ENCODE peak calls at places on chromosomes 5 and 9, in nine cellular contexts. A is tibial nerve, C is H54, N is erythroblast, E is Peyer's patch, J is ovary, B is A549, K is adrenal gland, L is HepG2. T is an unnamed sample.

GRCh38 chr5:79746645-79747044 is 57.0 kb downstream of the CMYA5 start:
- DNase-seq in E (no peak), N (no peak), L (no peak), J (no peak), A (no peak), C (no peak), K (no peak), B (no peak), T (no peak)

GRCh38 chr5:135950611-135951010 is 4.2 kb downstream of the LECT2 start:
- DNase-seq in A (no peak), L (no peak), J (no peak), C (no peak), N (no peak), E (no peak), B (no peak), K (no peak), T (no peak)

GRCh38 chr5:90134381-90134780 is 275.2 kb downstream of the CETN3 start:
- DNase-seq in C (no peak), A (no peak), K (no peak), J (no peak), L (no peak), N (no peak), E (no peak), B (no peak), T (no peak)

GRCh38 chr9:133897675-133898074 is 94.4 kb downstream of the VAV2 start:
- DNase-seq in E (no peak), B (no peak), C (no peak), L (no peak), J (no peak), A (no peak), K (no peak), N (no peak), T (no peak)

GRCh38 chr9:87109851-87110250 is 162.5 kb upstream of the GAS1 start:
- DNase-seq in A (no peak), C (no peak), J (no peak), B (no peak), N (no peak), L (no peak), E (no peak), K (no peak), T (no peak)

GRCh38 chr9:32886021-32886420 is 102.7 kb downstream of the TMEM215 start:
- DNase-seq in C (no peak), A (no peak), B (no peak), L (no peak), J (no peak), E (no peak), K (no peak), N (no peak), T (no peak)

GRCh38 chr5:168531987-168532386 is 2.9 kb downstream of the FBLL1 start:
- DNase-seq in B (no peak), N (no peak), E (no peak), C (no peak), K (no peak), A (no peak), J (no peak), L (no peak), T (no peak)

GRCh38 chr9:70229026-70229425 is 29.8 kb upstream of the SMC5 start:
- DNase-seq in A (no peak), E (no peak), L (no peak), B (no peak), K (no peak), C (no peak), J (peak), N (no peak), T (no peak)

GRCh38 chr5:132465095-132465707 is 25.4 kb downstream of the IRF1 start:
- DNase-seq in C (no peak), L (no peak), K (peak), B (no peak), A (no peak), J (peak), N (no peak), E (peak), T (peak)

GRCh38 chr9:36835271-36835996 is 198.6 kb downstream of the PAX5 start:
- DNase-seq in J (no peak), E (peak), B (no peak), N (no peak), L (no peak), A (no peak), C (no peak), K (no peak), T (peak)

GRCh38 chr5:67178085-67178484 is 18.5 kb downstream of the CD180 start:
- DNase-seq in E (no peak), C (no peak), J (no peak), B (no peak), A (no peak), L (no peak), N (no peak), K (no peak), T (no peak)

GRCh38 chr5:177435847-177436536 is 9.5 kb downstream of the GRK6 start:
- DNase-seq in L (no peak), N (no peak), K (no peak), B (no peak), C (no peak), J (no peak), A (no peak), E (no peak), T (no peak)

GRCh38 chr9:134288731-134289130 is 37.5 kb upstream of the RXRA start:
- DNase-seq in K (no peak), N (no peak), J (no peak), B (no peak), E (no peak), A (no peak), L (no peak), C (no peak), T (no peak)

GRCh38 chr5:175252234-175252805 is 191.7 kb downstream of the DRD1 start:
- DNase-seq in L (no peak), J (no peak), B (no peak), A (no peak), C (no peak), E (no peak), K (no peak), N (no peak), T (no peak)

GRCh38 chr9:74824654-74825053 is 63.1 kb downstream of the TRPM6 start:
- DNase-seq in E (no peak), K (peak), N (no peak), C (no peak), B (no peak), L (no peak), A (no peak), J (no peak), T (no peak)

GRCh38 chr9:124411514-124412227 is 3.6 kb downstream of the PSMB7 start:
- DNase-seq in L (no peak), J (no peak), B (no peak), N (peak), K (no peak), A (no peak), C (peak), E (no peak), T (no peak)

GRCh38 chr5:75342836-75343235 is 5.8 kb downstream of the HMGCR start:
- DNase-seq in J (no peak), A (no peak), E (no peak), K (no peak), N (no peak), B (no peak), L (no peak), C (no peak), T (no peak)

GRCh38 chr5:65127181-65127901 is 354.4 kb downstream of the ADAMTS6 start:
- DNase-seq in K (no peak), A (no peak), L (no peak), B (no peak), C (peak), J (no peak), E (no peak), N (no peak), T (no peak)

GRCh38 chr9:108910402-108910801 is 23.5 kb downstream of the ELP1 start:
- DNase-seq in B (no peak), L (no peak), N (no peak), E (no peak), J (no peak), A (no peak), K (no peak), C (no peak), T (no peak)

GRCh38 chr5:31638748-31639418 is at the start of gene PDZD2:
- DNase-seq in E (peak), L (peak), B (peak), N (peak), K (peak), C (peak), J (peak), A (peak), T (peak)

GRCh38 chr5:147310059-147310704 is 75.4 kb downstream of the STK32A start:
- DNase-seq in B (peak), J (no peak), N (no peak), L (no peak), K (peak), C (peak), E (peak), A (no peak), T (peak)

GRCh38 chr5:20041326-20041977 is 53.5 kb upstream of the CDH18 start:
- DNase-seq in N (no peak), B (no peak), C (no peak), E (no peak), A (no peak), K (no peak), L (no peak), J (no peak), T (no peak)

GRCh38 chr9:26856413-26857032 is 36.1 kb downstream of the CAAP1 start:
- DNase-seq in B (peak), K (no peak), A (no peak), N (peak), L (peak), J (no peak), E (no peak), C (peak), T (no peak)

GRCh38 chr5:96721351-96721970 is 59.3 kb downstream of the CAST start:
- DNase-seq in J (no peak), K (no peak), N (no peak), B (no peak), A (no peak), C (no peak), L (no peak), E (no peak), T (peak)

GRCh38 chr5:107284822-107285510 is 385.8 kb downstream of the EFNA5 start:
- DNase-seq in E (no peak), N (no peak), C (no peak), K (no peak), B (no peak), L (no peak), A (no peak), J (no peak), T (no peak)

GRCh38 chr5:88824892-88825781 is 57.8 kb downstream of the MEF2C start:
- DNase-seq in E (no peak), N (no peak), A (no peak), L (no peak), J (no peak), C (no peak), K (no peak), B (no peak), T (no peak)

GRCh38 chr5:15691536-15691935 is 191.6 kb downstream of the FBXL7 start:
- DNase-seq in B (no peak), L (no peak), K (no peak), C (no peak), J (no peak), E (no peak), A (no peak), N (no peak), T (no peak)

GRCh38 chr5:16134204-16134603 is 45.4 kb downstream of the MARCHF11 start:
- DNase-seq in B (no peak), E (no peak), L (no peak), J (no peak), K (no peak), A (no peak), C (no peak), N (no peak), T (no peak)

GRCh38 chr9:135926402-135927194 is 19.3 kb upstream of the CAMSAP1 start:
- DNase-seq in J (no peak), K (peak), E (peak), A (no peak), N (peak), C (peak), L (no peak), B (peak), T (no peak)

GRCh38 chr5:32984851-32985250 is 273.7 kb downstream of the NPR3 start:
- DNase-seq in J (no peak), L (no peak), C (peak), E (no peak), A (no peak), B (no peak), N (no peak), K (no peak), T (no peak)

GRCh38 chr9:6552738-6553121 is 92.8 kb downstream of the GLDC start:
- DNase-seq in B (no peak), L (no peak), N (no peak), J (no peak), E (no peak), A (no peak), C (no peak), K (no peak), T (no peak)

GRCh38 chr9:35364817-35365585 is 124.9 kb upstream of the RUSC2 start:
- DNase-seq in N (no peak), B (no peak), L (no peak), E (no peak), A (no peak), C (no peak), K (no peak), J (no peak), T (no peak)

GRCh38 chr5:174573210-174574014 is 151.0 kb upstream of the MSX2 start:
- DNase-seq in E (no peak), A (no peak), N (no peak), J (no peak), K (no peak), C (no peak), L (no peak), B (no peak), T (no peak)

GRCh38 chr5:103849934-103850333 is 287.3 kb upstream of the NUDT12 start:
- DNase-seq in L (no peak), C (no peak), B (peak), N (no peak), K (no peak), J (no peak), A (no peak), E (no peak), T (no peak)

GRCh38 chr9:100472268-100472667 is 681 bp upstream of the TMEFF1 start:
- DNase-seq in L (no peak), A (no peak), E (no peak), C (no peak), J (no peak), K (no peak), N (no peak), B (no peak), T (no peak)

GRCh38 chr9:98775831-98776441 is 20.4 kb downstream of the ANKS6 start:
- DNase-seq in B (peak), N (peak), L (peak), K (no peak), A (no peak), C (peak), J (no peak), E (no peak), T (no peak)

GRCh38 chr5:28766565-28767158 is 1728.3 kb upstream of the CDH9 start:
- DNase-seq in L (peak), C (no peak), N (peak), A (no peak), J (no peak), K (no peak), B (peak), E (no peak), T (no peak)

GRCh38 chr5:150109921-150110320 is 23.6 kb upstream of the CSF1R start:
- DNase-seq in E (no peak), L (no peak), A (no peak), J (no peak), N (no peak), B (no peak), K (peak), C (no peak), T (no peak)

GRCh38 chr5:90878081-90878480 is 319.5 kb downstream of the ADGRV1 start:
- DNase-seq in B (no peak), J (peak), E (no peak), L (no peak), N (no peak), K (peak), C (no peak), A (no peak), T (no peak)

GRCh38 chr9:96484521-96484931 is 34.6 kb downstream of the HABP4 start:
- DNase-seq in E (no peak), J (no peak), K (no peak), C (no peak), L (no peak), A (no peak), B (no peak), N (no peak), T (no peak)

GRCh38 chr9:96482471-96482870 is 32.5 kb downstream of the HABP4 start:
- DNase-seq in B (no peak), C (no peak), K (no peak), J (no peak), N (no peak), L (no peak), E (no peak), A (no peak), T (no peak)

GRCh38 chr9:96483197-96483596 is 33.2 kb downstream of the HABP4 start:
- DNase-seq in N (no peak), L (no peak), K (no peak), A (no peak), E (no peak), J (no peak), C (no peak), B (no peak), T (no peak)

GRCh38 chr9:96485280-96485679 is 35.3 kb downstream of the HABP4 start:
- DNase-seq in B (no peak), C (no peak), E (no peak), J (no peak), A (no peak), L (no peak), K (no peak), N (no peak), T (no peak)

DNA sequence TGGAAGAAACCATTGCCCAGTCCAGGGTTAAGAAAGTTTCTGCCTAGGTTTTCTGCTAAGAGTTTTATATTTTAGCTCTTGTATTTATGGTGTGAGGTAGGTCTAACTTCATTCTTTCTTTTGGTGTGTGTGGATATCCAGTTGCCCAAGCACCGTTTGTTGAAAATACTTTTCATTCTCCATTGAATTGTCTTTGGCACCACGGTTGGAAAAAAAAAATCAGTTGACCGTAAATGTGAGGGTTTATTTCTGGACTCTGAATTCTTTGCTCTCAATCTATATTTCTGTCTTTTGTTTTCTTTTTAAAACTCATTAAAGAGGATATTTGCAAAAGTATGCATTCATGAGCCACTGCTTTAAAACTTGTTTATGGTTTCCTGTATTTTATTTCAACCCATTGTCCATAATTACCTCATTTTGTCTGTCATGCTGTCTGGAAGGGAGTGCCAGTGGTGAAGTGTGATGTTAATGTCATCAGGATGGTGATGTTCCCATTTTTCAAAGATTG is 33.8 kb downstream of the HABP4 start:
- DNase-seq in J (no peak), E (no peak), K (no peak), N (no peak), A (no peak), C (no peak), L (no peak), B (no peak), T (no peak)
- TF ChIP-seq POLR2A in J (no peak), E (no peak), K (no peak), N (no peak), A (no peak), C (no peak), L (no peak), B (no peak), T (no peak)

GRCh38 chr5:10677533-10677932 is 83.5 kb downstream of the DAP start:
- DNase-seq in E (no peak), J (no peak), A (no peak), K (no peak), B (no peak), N (no peak), L (no peak), C (no peak), T (no peak)
- TF ChIP-seq POLR2A in E (no peak), J (no peak), A (no peak), K (no peak), B (no peak), N (no peak), L (no peak), C (no peak), T (no peak)

GRCh38 chr5:133930061-133930823 is 38.2 kb downstream of the C5orf15 start:
- DNase-seq in N (peak), C (peak), E (no peak), J (no peak), L (no peak), A (no peak), K (peak), B (no peak), T (no peak)
- TF ChIP-seq POLR2A in N (no peak), C (no peak), E (no peak), J (no peak), L (no peak), A (no peak), K (no peak), B (no peak), T (no peak)

DNA sequence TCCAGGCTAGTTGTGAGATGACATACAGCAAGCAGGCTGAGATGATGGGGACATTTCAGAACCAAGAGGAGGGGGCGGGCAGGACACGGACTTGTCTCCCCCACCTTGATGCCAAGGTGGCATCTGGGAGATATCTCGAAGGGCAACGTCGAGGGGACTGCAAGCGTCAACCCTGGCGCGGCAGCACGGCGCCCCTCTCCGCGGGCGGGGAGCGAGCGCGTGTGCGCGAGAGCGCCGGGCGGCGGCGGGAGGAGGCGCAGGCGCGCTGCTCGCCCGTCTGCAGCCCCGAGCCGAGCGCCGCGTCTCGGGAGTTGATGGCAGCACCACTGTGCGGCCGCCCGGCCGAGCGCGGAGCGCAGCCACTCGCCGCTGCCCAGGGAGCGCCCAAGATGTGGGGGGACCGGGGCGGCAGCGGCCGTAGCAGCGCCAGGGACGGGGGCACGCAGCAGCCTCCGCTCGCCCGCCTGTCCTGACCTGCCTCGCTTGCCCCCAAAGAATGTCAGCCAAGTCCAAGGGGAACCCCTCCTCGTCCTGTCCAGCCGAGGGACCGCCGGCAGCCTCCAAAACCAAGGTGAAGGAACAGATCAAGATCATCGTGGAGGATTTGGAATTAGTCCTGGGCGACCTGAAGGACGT is at the start of gene PRR16:
- DNase-seq in L (no peak), B (peak), A (no peak), N (peak), C (no peak), K (no peak), J (peak), E (peak), T (peak)
- TF ChIP-seq POLR2A in L (no peak), B (no peak), A (no peak), N (no peak), C (peak), K (peak), J (no peak), E (no peak), T (no peak)

GRCh38 chr5:81750308-81751008 is 439 bp downstream of the SSBP2 start:
- DNase-seq in A (no peak), L (no peak), C (peak), B (peak), K (no peak), N (peak), E (no peak), J (no peak), T (no peak)
- TF ChIP-seq POLR2A in A (no peak), L (no peak), C (no peak), B (no peak), K (peak), N (no peak), E (peak), J (no peak), T (peak)

GRCh38 chr9:97412628-97413382 is 909 bp downstream of the TDRD7 start:
- DNase-seq in B (peak), A (no peak), N (no peak), L (no peak), E (no peak), C (peak), J (no peak), K (no peak), T (no peak)

GRCh38 chr9:97413462-97413861 is 1.6 kb downstream of the TDRD7 start:
- DNase-seq in E (no peak), L (no peak), K (no peak), C (no peak), A (no peak), B (no peak), J (no peak), N (no peak), T (no peak)

GRCh38 chr9:97411440-97411788 is 482 bp upstream of the TDRD7 start:
- DNase-seq in K (no peak), B (no peak), C (no peak), E (no peak), A (no peak), J (no peak), L (no peak), N (no peak), T (no peak)

GRCh38 chr9:97415146-97415545 is 3.2 kb downstream of the TDRD7 start:
- DNase-seq in J (no peak), C (no peak), B (no peak), E (no peak), K (no peak), A (no peak), N (no peak), L (no peak), T (no peak)

GRCh38 chr9:97411789-97412627 is at the start of gene TDRD7:
- DNase-seq in J (peak), E (peak), L (peak), A (peak), K (peak), B (peak), N (peak), C (peak), T (peak)
- TF ChIP-seq POLR2A in J (peak), E (peak), L (no peak), A (no peak), K (peak), B (no peak), N (no peak), C (peak), T (no peak)

T was measured in sigmoid colon.